ENCODE peak calls at places on chromosomes 1 and 21, in four cellular contexts. R, Q, P and O are unnamed samples.

GRCh38 chr1:90763506-90763905 is 46.4 kb upstream of the BARHL2 start:
- DNase-seq in P (no peak), Q (no peak), R (no peak), O (no peak)

GRCh38 chr1:23588749-23589505 is 29.6 kb upstream of the ID3 start:
- DNase-seq in Q (no peak), P (no peak), R (no peak), O (no peak)

GRCh38 chr1:162627662-162628296 is 4.5 kb upstream of the DDR2 start:
- DNase-seq in P (no peak), R (peak; percentile 43), Q (peak; percentile 45), O (peak; percentile 52)

GRCh38 chr1:118504867-118505266 is 319.8 kb upstream of the SPAG17 start:
- DNase-seq in P (no peak), R (no peak), Q (no peak), O (no peak)

GRCh38 chr21:17796503-17796902 is 22.7 kb downstream of the C21orf91 start:
- DNase-seq in Q (no peak), R (peak; percentile 77), P (no peak), O (no peak)

GRCh38 chr1:67479146-67479891 is 49.1 kb upstream of the SERBP1 start:
- DNase-seq in Q (no peak), R (no peak), P (no peak), O (peak; percentile 87)

GRCh38 chr21:42191978-42192595 is 26.9 kb upstream of the ABCG1 start:
- DNase-seq in R (no peak), P (no peak), Q (no peak), O (no peak)

GRCh38 chr1:162922196-162922595 is 61.2 kb upstream of the CCDC190 start:
- DNase-seq in R (no peak), Q (no peak), P (no peak), O (no peak)

GRCh38 chr21:27157097-27157496 is 190.2 kb upstream of the ADAMTS5 start:
- DNase-seq in Q (no peak), P (no peak), R (no peak), O (no peak)

DNA sequence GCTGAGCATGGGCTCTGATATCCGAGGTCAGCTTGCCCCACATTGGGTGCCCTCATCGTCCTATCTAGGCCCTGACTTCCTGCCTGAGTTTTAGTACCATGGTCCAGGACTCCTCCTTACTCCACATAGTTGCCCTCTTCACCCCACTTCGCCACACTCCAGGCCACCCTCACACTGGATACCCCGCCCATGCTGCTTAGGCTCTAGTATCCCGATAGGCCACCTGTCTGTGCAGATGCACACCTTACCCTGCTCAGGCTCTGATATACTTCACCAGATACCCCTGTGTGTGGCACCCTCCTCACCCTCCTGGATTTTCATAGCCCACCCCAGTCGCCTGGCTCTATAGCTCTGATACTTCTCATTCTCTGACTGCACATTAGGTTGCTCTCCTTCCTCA is 145.5 kb upstream of the SERTAD4 start:
- DNase-seq in Q (no peak), P (no peak), R (no peak), O (no peak)
- TF ChIP-seq HMGXB4 in Q (no peak), P (no peak), R (no peak), O (no peak)

GRCh38 chr1:192809286-192810252 is 730 bp downstream of the RGS2 start:
- DNase-seq in R (no peak), P (peak; percentile 17), Q (peak; percentile 48), O (peak; percentile 35)
- TF ChIP-seq HMGXB4 in R (no peak), P (no peak), Q (no peak), O (no peak)

GRCh38 chr1:54137532-54138061 is 15.2 kb downstream of the CDCP2 start:
- DNase-seq in R (no peak), Q (no peak), P (no peak), O (no peak)
- TF ChIP-seq HMGXB4 in R (no peak), Q (no peak), P (no peak), O (no peak)

GRCh38 chr1:46546210-46546609 is 5.2 kb downstream of the KNCN start:
- DNase-seq in Q (no peak), P (no peak), R (no peak), O (no peak)

GRCh38 chr1:46545784-46546183 is 5.7 kb downstream of the KNCN start:
- DNase-seq in P (no peak), R (no peak), Q (no peak), O (peak; percentile 57)

GRCh38 chr1:46543382-46543760 is 8.1 kb downstream of the KNCN start:
- DNase-seq in P (no peak), Q (no peak), R (no peak), O (no peak)

GRCh38 chr1:46543761-46544560 is 7.5 kb downstream of the KNCN start:
- DNase-seq in R (no peak), P (no peak), Q (no peak), O (no peak)

GRCh38 chr1:46544561-46545240 is 6.7 kb downstream of the KNCN start:
- DNase-seq in R (no peak), P (no peak), Q (no peak), O (peak; percentile 78)
- TF ChIP-seq HMGXB4 in R (no peak), P (no peak), Q (no peak), O (no peak)

GRCh38 chr1:222652676-222653075 is 34.8 kb downstream of the MIA3 start:
- DNase-seq in R (no peak), P (no peak), Q (no peak), O (no peak)

GRCh38 chr1:222657899-222658298 is 40.0 kb downstream of the MIA3 start:
- DNase-seq in Q (no peak), P (no peak), R (no peak), O (no peak)

GRCh38 chr1:222654849-222655248 is 37.0 kb downstream of the MIA3 start:
- DNase-seq in P (no peak), Q (no peak), R (no peak), O (no peak)

GRCh38 chr1:222653178-222653827 is 35.4 kb downstream of the MIA3 start:
- DNase-seq in Q (no peak), R (no peak), P (no peak), O (no peak)
- TF ChIP-seq HMGXB4 in Q (no peak), R (no peak), P (no peak), O (no peak)

GRCh38 chr1:53643061-53643880 is 95.7 kb downstream of the GLIS1 start:
- DNase-seq in R (no peak), Q (no peak), P (peak; percentile 1), O (no peak)
- TF ChIP-seq HMGXB4 in R (no peak), Q (no peak), P (no peak), O (no peak)

DNA sequence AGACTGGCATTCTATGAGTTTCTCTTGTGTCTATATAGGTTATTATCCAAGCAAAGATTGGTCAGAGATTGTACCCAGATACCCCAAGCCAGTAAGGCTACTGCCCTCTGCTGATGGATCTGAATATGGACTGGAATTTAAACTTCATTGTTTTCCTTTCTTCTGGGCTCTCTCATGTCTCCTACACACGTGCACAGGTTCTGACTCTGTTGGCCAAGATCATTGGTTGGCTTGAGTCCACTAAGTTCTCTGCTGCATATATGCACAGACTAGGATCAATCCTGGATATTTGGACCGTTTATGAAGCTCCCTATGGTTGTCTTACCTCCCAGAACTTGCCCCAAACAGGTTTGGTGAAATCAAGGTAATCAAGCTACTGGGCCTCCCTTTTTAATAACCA is 69.7 kb downstream of the CC2D1B start:
- DNase-seq in P (no peak), R (peak; percentile 66), Q (peak; percentile 46), O (peak; percentile 66)
- TF ChIP-seq HMGXB4 in P (no peak), R (no peak), Q (no peak), O (no peak)

GRCh38 chr1:172698224-172698623 is 39.3 kb downstream of the FASLG start:
- DNase-seq in P (no peak), Q (no peak), R (no peak), O (no peak)
- TF ChIP-seq HMGXB4 in P (no peak), Q (no peak), R (no peak), O (no peak)

DNA sequence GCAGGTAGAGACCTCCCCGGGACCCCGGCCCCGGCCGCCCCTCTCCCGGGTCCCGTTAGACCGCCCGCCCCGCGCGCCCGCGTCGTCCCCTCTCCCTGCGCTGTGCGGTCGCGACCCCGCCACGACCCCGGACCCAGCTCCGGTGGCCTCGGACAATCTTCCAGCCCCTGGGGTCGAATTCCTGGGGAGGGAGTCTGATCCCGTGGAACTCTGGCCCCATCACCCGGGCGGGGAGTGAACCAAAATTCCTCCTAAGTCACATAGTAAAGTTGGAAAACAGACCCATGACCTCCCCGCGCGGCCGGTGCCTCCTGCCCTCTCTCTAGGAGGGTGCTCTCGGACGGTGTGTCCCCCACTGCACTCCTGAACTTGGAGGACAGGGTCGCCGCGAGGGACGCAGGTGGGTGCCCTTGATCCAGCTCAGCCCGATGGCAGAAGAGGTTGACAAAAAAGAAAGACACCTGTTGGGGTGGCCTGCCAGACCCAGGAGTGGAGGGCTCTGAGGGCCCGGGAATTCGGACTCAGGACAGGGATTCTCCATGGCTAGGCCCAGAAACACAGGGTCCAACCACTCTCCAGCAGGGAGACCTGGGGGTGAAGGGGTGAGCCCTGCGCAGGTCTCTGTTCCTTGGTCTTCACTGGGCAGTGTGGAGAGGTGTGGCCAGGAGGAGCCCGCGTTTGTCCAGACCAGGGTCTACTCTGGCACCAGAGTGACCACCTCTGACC is 451 bp downstream of the ADAMTSL4 start:
- DNase-seq in Q (no peak), P (peak; percentile 65), R (no peak), O (no peak)
- TF ChIP-seq HMGXB4 in Q (no peak), P (no peak), R (no peak), O (no peak)

GRCh38 chr1:41466146-41466545 is 18.3 kb downstream of the EDN2 start:
- DNase-seq in R (no peak), Q (no peak), P (no peak), O (no peak)
- TF ChIP-seq HMGXB4 in R (no peak), Q (no peak), P (no peak), O (no peak)